ENCODE peak calls at places on chromosomes 3 and 15, in ten cellular contexts. F is K562, E is cardiac muscle cell, O is HepG2, V is mesothelial cell of epicardium, P is HFFc6, T is MM.1S, A is endothelial cell, M is right lobe of liver, W is MCF 10A. I is an unnamed sample.

GRCh38 chr3:71355862-71356261 is 227.7 kb downstream of the FOXP1 start:
- DNase-seq in F (no peak), E (no peak), O (no peak), V (no peak), P (no peak), T (peak), A (no peak), M (no peak), W (no peak), I (no peak)

GRCh38 chr3:71398157-71398836 is 185.2 kb downstream of the FOXP1 start:
- DNase-seq in F (no peak), E (no peak), O (no peak), V (no peak), P (no peak), T (no peak), A (no peak), M (no peak), W (no peak), I (no peak)

GRCh38 chr3:156509209-156510174 is 45.4 kb downstream of the SSR3 start:
- DNase-seq in F (peak), E (peak), O (peak), V (no peak), P (peak), T (peak), A (no peak), M (no peak), W (peak), I (no peak)

GRCh38 chr3:37174532-37175126 is at the start of gene LRRFIP2:
- DNase-seq in F (peak), E (peak), O (no peak), V (no peak), P (peak), T (peak), A (no peak), M (no peak), W (peak), I (no peak)

GRCh38 chr3:139764936-139765335 is 87.2 kb upstream of the NMNAT3 start:
- DNase-seq in F (no peak), E (peak), O (no peak), V (no peak), P (peak), T (no peak), A (no peak), M (no peak), W (peak), I (no peak)

GRCh38 chr15:52093539-52094502 is 18.8 kb downstream of the BCL2L10 start:
- DNase-seq in F (no peak), E (peak), O (no peak), V (no peak), P (peak), T (no peak), A (no peak), M (no peak), W (peak), I (no peak)

GRCh38 chr15:39287322-39288195 is 293.3 kb upstream of the THBS1 start:
- DNase-seq in F (no peak), E (no peak), O (no peak), V (no peak), P (peak), T (no peak), A (no peak), M (no peak), W (peak), I (no peak)

GRCh38 chr15:63015618-63016017 is 26.9 kb upstream of the TPM1 start:
- DNase-seq in F (no peak), E (peak), O (no peak), V (no peak), P (peak), T (no peak), A (no peak), M (peak), W (peak), I (no peak)

GRCh38 chr3:13105181-13105580 is 32.0 kb upstream of the IQSEC1 start:
- DNase-seq in F (no peak), E (no peak), O (no peak), V (no peak), P (no peak), T (no peak), A (no peak), M (peak), W (no peak), I (no peak)

GRCh38 chr3:172213168-172213567 is 173.8 kb downstream of the FNDC3B start:
- DNase-seq in F (peak), E (peak), O (no peak), V (no peak), P (peak), T (no peak), A (no peak), M (no peak), W (no peak), I (no peak)

GRCh38 chr3:150603090-150603887 is at the start of gene SELENOT:
- DNase-seq in F (peak), E (peak), O (peak), V (peak), P (peak), T (peak), A (peak), M (peak), W (peak), I (peak)
- TF ChIP-seq CTCF in F (peak), E (peak), O (peak), V (no peak), P (peak), T (peak), A (no peak), M (no peak), W (peak), I (peak)

DNA sequence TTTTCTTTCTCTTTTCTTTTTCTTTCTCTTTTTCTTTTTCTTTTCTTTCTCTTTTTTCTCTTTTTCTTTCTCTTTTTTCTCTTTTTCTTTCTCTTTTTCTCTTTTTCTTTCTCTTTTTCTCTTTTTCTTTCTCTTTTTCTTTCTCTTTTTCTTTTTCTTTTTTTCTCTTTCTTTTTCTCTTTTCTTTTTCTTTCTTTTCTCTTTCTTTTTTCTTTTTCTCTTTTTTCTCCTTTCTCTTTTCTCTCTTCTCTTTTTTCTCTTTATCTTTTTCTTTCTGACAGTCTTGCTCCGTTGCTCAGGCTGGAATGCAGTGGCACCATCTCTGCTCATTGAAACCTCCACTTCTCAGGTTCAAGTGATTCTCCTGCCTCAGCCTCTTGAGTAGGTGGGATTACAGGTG is 335.7 kb downstream of the SQOR start:
- DNase-seq in F (no peak), E (no peak), O (no peak), V (no peak), P (no peak), T (no peak), A (no peak), M (no peak), W (no peak), I (no peak)
- TF ChIP-seq CTCF in F (no peak), E (no peak), O (no peak), V (no peak), P (no peak), T (no peak), A (no peak), M (no peak), W (no peak), I (no peak)

GRCh38 chr3:83946554-83946953 is 1012.2 kb upstream of the CADM2 start:
- DNase-seq in F (no peak), E (no peak), O (no peak), V (no peak), P (no peak), T (no peak), A (no peak), M (no peak), W (peak), I (no peak)
- TF ChIP-seq CTCF in F (no peak), E (no peak), O (no peak), V (no peak), P (no peak), T (no peak), A (no peak), M (no peak), W (peak), I (peak)

DNA sequence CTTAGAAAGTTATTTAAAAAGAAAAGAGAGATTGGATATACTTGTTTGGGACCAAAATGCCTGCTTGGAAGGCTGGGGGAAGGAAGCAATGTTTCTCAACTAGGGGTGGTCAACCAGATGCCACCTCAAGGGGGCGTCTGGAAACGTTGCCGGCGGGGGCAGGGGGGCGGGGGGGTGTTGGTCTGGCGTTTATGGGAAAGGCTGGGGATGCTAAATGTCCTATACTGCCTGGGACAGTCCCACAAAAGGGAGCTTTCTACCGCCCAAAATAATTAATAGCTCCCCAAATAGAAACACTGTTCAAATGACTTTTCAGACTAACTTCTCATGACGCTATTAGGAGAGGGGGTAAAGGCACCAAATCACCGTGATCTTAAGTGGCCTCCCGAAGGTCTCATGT is 2.2 kb downstream of the POLG start:
- DNase-seq in F (peak), E (peak), O (peak), V (no peak), P (no peak), T (no peak), A (peak), M (no peak), W (peak), I (no peak)
- TF ChIP-seq CTCF in F (peak), E (peak), O (peak), V (no peak), P (peak), T (peak), A (peak), M (peak), W (peak), I (peak)

DNA sequence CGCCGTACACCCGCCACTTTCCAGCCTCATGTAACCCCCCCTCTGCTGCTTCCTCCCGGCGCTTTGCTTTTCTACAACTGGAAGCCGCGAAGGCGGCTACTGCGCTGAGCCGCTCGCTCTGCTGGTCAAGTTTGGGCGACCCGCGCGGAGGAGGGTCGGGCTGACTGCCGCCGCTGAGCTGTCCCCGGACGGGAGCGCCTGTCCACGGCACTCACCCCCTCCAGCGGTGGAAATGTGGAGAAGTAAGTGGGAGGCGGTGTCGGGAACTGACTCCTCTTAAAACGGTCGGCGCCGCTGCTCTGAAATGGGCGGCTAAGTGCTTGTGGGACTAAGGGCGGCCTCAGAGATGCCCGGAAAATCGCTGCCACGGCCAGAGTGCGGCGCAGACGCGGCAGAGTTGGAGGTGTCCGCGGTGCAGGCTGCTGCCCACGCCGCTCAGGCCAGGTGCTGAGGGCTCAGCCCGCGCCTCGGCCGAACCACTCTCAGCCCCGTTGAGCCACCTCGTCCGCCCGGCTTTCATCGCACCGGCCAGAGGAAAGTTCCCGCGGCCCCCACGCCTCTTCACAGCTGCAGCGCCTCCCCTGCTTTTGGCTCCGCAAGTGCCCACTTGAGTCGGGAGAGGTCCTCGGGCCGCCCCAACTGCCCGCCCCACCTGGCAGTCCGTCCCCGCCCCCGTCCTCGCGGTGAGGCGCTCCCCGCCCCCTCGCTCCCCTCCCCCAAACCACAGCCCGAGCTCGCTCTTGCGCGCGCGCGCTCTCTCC is 394 bp upstream of the EPHA6 start:
- DNase-seq in F (no peak), E (peak), O (peak), V (no peak), P (peak), T (peak), A (peak), M (peak), W (peak), I (peak)
- TF ChIP-seq CTCF in F (no peak), E (peak), O (peak), V (peak), P (no peak), T (no peak), A (peak), M (peak), W (peak), I (peak)

GRCh38 chr3:163058190-163058854 is 1561.7 kb downstream of the OTOL1 start:
- DNase-seq in F (no peak), E (peak), O (no peak), V (no peak), P (no peak), T (no peak), A (no peak), M (no peak), W (no peak), I (no peak)

GRCh38 chr3:163056874-163057497 is 1560.4 kb downstream of the OTOL1 start:
- DNase-seq in F (peak), E (peak), O (peak), V (no peak), P (peak), T (peak), A (peak), M (no peak), W (peak), I (no peak)
- TF ChIP-seq CTCF in F (peak), E (peak), O (peak), V (peak), P (peak), T (peak), A (peak), M (peak), W (peak), I (peak)

GRCh38 chr3:48439820-48440589 is at the start of the genes CCDC51 and TMA7:
- DNase-seq in F (peak), E (peak), O (peak), V (peak), P (peak), T (peak), A (peak), M (peak), W (peak), I (peak)
- TF ChIP-seq CTCF in F (no peak), E (no peak), O (peak), V (no peak), P (peak), T (no peak), A (no peak), M (no peak), W (no peak), I (no peak)

GRCh38 chr3:100057716-100058575 is 56.4 kb downstream of the FILIP1L start:
- DNase-seq in F (no peak), E (peak), O (peak), V (no peak), P (no peak), T (no peak), A (no peak), M (no peak), W (no peak), I (no peak)
- TF ChIP-seq CTCF in F (no peak), E (peak), O (no peak), V (no peak), P (no peak), T (no peak), A (no peak), M (no peak), W (no peak), I (no peak)

DNA sequence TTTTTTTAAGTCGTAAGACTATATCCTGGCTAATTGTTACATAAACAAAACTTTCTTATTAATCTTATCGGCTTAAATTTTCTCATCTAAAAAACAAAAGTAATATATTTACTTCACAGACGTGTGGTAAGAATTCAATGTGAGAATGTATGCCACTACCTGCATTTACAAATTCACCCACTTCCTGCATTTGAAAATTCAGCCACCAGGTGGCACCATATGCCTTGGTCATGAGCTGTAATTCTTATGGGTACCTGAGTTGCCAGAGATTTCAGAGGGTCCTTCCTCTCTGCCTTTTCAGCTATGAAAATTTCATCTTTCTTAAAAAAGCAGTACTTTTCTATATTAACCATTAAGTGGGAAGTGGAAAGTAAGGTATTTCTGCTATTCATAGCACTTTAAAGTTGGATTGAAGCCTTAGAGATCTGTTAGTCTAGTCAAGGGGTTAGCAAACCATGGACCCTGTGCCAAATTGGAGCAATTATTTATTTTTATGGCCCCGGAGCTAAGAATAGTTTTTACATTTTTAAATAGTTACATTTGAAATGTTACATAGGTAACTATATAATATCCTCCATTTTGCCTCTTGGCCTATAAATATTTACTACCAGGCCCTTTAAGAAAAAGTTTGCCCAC is 127.8 kb downstream of the HCN4 start:
- DNase-seq in F (peak), E (peak), O (peak), V (peak), P (peak), T (peak), A (peak), M (peak), W (peak), I (no peak)
- TF ChIP-seq CTCF in F (peak), E (peak), O (peak), V (peak), P (peak), T (peak), A (peak), M (peak), W (peak), I (peak)

DNA sequence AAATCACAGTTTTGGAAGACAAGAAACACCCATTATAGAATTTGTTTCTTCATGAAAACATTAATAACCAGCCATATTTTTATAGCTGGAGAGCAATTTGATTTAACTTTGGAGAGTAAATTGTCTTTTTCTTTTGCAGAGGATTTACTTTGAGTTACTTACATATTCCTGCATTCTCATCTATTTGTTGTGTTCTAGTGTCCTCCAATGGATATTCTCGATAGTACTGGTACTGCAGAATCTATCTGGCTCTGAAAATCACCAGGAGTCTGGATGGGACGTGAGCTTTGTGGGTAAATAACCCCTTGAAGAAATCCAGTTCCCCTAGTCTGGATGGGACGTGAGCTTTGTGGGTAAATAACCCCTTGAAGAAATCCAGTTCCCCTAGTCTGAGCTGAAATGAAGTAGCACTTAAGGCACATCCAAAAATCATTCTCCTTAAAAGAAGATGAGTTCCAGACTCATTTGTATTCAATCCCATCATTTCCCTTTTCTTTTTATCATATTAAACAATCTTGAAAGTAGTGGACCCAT is 294.1 kb upstream of the UBE2E2 start:
- DNase-seq in F (no peak), E (no peak), O (no peak), V (no peak), P (no peak), T (no peak), A (no peak), M (no peak), W (no peak), I (no peak)
- TF ChIP-seq CTCF in F (no peak), E (no peak), O (no peak), V (no peak), P (no peak), T (no peak), A (no peak), M (no peak), W (no peak), I (peak)